ENCODE peak calls at places on chromosomes 16 and 17, in seven cellular contexts. A is dorsolateral prefrontal cortex; E is CD8-positive, alpha-beta T cell; L is A549; Y is AG09309; I is fibroblast of the aortic adventitia; W is ovary. O is an unnamed sample.

GRCh38 chr17:969767-970387 is 9.7 kb downstream of the NXN start:
- DNase-seq in A (no peak), E (no peak), L (no peak), Y (no peak), I (no peak), W (no peak), O (no peak)

GRCh38 chr16:77596243-77596642 is 126.1 kb upstream of the NUDT7 start:
- DNase-seq in A (no peak), E (no peak), L (no peak), Y (peak; percentile 46), I (peak; percentile 87), W (no peak), O (no peak)

GRCh38 chr16:64907844-64908243 is 214.0 kb downstream of the CDH11 start:
- DNase-seq in A (no peak), E (no peak), L (no peak), Y (no peak), I (peak; percentile 55), W (peak; percentile 20), O (no peak)

GRCh38 chr17:12620200-12620720 is 45.4 kb upstream of the MYOCD start:
- DNase-seq in A (no peak), E (no peak), L (peak; percentile 46), Y (no peak), I (no peak), W (no peak), O (no peak)

GRCh38 chr16:56647641-56648431 is 3.9 kb upstream of the MT1B start:
- DNase-seq in A (no peak), E (no peak), L (no peak), Y (no peak), I (no peak), W (no peak), O (no peak)

GRCh38 chr16:48041861-48042435 is 113.8 kb downstream of the ABCC12 start:
- DNase-seq in A (no peak), E (no peak), L (peak; percentile 24), Y (no peak), I (no peak), W (no peak), O (no peak)

GRCh38 chr16:77213542-77214108 is 14.4 kb downstream of the SYCE1L start:
- DNase-seq in A (no peak), E (no peak), L (peak; percentile 93), Y (peak; percentile 60), I (peak; percentile 82), W (no peak), O (no peak)

GRCh38 chr16:4852221-4852872 is 5.1 kb downstream of the UBN1 start:
- DNase-seq in A (no peak), E (no peak), L (peak; percentile 27), Y (no peak), I (peak; percentile 68), W (no peak), O (no peak)

GRCh38 chr17:4935650-4936049 is 3.6 kb downstream of the GP1BA start:
- DNase-seq in A (no peak), E (no peak), L (no peak), Y (no peak), I (no peak), W (no peak), O (no peak)

GRCh38 chr16:69494993-69495392 is 70.6 kb downstream of the CYB5B start:
- DNase-seq in A (no peak), E (peak; percentile 2), L (peak; percentile 45), Y (no peak), I (no peak), W (no peak), O (no peak)

GRCh38 chr16:30771726-30772125 is 9.6 kb downstream of the RNF40 start:
- DNase-seq in A (no peak), E (no peak), L (no peak), Y (no peak), I (no peak), W (no peak), O (no peak)

GRCh38 chr16:88853336-88853941 is 3.3 kb downstream of the GALNS start:
- DNase-seq in A (no peak), E (no peak), L (no peak), Y (no peak), I (no peak), W (no peak), O (no peak)

GRCh38 chr16:694187-694862 is 4.1 kb upstream of the WDR24 start:
- DNase-seq in A (no peak), E (no peak), L (no peak), Y (no peak), I (no peak), W (no peak), O (no peak)

GRCh38 chr17:29111816-29112499 is 68.2 kb downstream of the MYO18A start:
- DNase-seq in A (peak; percentile 84), E (peak; percentile 52), L (peak; percentile 65), Y (no peak), I (peak; percentile 69), W (peak; percentile 53), O (peak; percentile 62)

GRCh38 chr16:64238576-64238975 is 883.3 kb downstream of the CDH11 start:
- DNase-seq in A (no peak), E (no peak), L (no peak), Y (peak; percentile 58), I (peak; percentile 12), W (no peak), O (no peak)

GRCh38 chr17:48259710-48260291 is 152.2 kb downstream of the SNX11 start:
- DNase-seq in A (no peak), E (no peak), L (peak; percentile 87), Y (no peak), I (peak; percentile 58), W (no peak), O (no peak)

GRCh38 chr16:12276631-12277030 is 300.1 kb downstream of the SNX29 start:
- DNase-seq in A (no peak), E (no peak), L (no peak), Y (no peak), I (no peak), W (no peak), O (no peak)

GRCh38 chr17:74499992-74500391 is 31.3 kb downstream of the CD300LB start:
- DNase-seq in A (no peak), E (no peak), L (no peak), Y (no peak), I (no peak), W (no peak), O (no peak)

GRCh38 chr16:19382084-19382801 is 35.4 kb upstream of the TMC5 start:
- DNase-seq in A (no peak), E (no peak), L (no peak), Y (no peak), I (no peak), W (no peak), O (no peak)

GRCh38 chr17:73168667-73169066 is 3.9 kb downstream of the SSTR2 start:
- DNase-seq in A (no peak), E (no peak), L (no peak), Y (no peak), I (no peak), W (no peak), O (no peak)

GRCh38 chr16:68548947-68549346 is 9.9 kb downstream of the ZFP90 start:
- DNase-seq in A (no peak), E (no peak), L (no peak), Y (no peak), I (no peak), W (no peak), O (no peak)

GRCh38 chr16:30567991-30568638 is 3.4 kb downstream of the ZNF688 start:
- DNase-seq in A (no peak), E (no peak), L (peak; percentile 78), Y (peak; percentile 92), I (peak; percentile 76), W (no peak), O (no peak)

GRCh38 chr17:42342242-42343008 is 45.8 kb downstream of the STAT3 start:
- DNase-seq in A (no peak), E (no peak), L (no peak), Y (no peak), I (no peak), W (no peak), O (no peak)

DNA sequence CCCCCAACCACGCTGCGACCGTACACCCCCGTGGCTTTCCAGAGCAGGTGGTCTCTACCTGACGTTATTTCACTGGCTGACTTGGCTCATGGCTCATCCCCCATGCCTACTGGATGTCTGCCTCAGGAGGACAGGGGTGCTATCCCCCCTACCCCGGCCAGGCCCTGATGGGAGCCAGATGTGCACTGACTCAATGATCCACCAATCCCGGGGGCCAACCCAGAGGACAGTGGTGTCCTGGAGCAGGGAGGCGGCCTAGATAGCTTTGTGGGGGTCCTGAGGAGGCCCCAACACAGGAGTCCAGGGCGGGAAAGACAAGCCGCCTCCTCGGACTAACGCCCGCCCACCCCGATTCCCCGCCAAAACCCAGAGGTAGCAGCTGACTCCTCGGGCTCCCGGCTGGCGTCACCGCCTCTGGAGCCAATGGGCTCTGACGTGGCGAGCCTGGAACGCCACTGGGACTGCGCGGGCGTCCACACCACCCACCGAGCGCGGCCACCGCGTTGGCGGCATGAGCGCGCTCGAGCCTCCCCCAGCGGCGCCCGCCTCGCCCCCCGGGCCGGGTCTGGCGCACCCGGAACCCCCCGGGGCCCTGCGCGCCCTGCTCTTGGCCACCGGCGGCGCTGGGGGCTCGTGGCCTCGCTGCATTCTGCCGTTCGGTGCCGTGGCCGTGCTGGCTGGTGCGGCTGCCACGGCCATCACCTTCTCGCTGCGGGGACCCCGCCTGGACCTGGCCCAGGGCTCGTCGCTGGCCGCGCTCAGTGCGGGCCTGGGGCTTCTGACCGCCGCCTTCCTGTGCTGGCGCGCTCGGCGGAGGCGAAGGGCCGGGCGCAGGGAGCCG is 3.6 kb upstream of the NTN3 start:
- DNase-seq in A (peak; percentile 84), E (no peak), L (peak; percentile 60), Y (no peak), I (peak; percentile 71), W (peak; percentile 68), O (no peak)
- TF ChIP-seq CTCF in A (no peak), E (no peak), L (no peak), Y (no peak), I (peak; percentile 7), W (no peak), O (no peak)

DNA sequence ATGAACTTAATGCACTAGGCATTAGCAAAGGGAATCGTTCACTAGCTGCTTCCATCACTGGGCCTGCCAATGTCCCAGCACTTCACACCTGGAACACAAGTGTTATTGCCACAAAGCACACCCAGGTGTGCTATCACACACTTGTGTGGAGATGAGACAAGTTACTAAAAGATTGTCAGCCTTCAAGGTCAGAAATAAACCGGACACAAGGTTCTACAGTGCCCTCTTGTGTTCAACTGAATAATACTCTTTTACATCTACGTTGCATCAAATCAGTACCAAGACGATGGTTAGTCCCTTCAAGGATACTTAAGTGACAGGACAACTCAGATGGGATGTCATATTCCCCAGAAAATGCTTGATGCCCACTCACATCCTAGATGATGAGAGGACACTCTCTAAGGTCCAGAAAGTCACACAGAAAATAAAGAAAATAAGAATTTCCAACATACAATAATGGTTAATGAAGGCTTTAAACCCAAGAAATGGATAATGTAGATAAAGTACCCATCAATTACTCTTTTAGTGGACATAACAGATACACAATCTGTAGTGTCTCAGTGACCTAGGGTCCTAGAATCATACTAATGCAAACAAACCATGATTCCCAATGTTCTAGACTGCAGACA is 16.4 kb upstream of the GLG1 start:
- DNase-seq in A (no peak), E (no peak), L (peak; percentile 68), Y (no peak), I (peak; percentile 68), W (no peak), O (no peak)
- TF ChIP-seq CTCF in A (peak; percentile 62), E (peak; percentile 65), L (peak; percentile 79), Y (peak; percentile 57), I (peak; percentile 53), W (peak; percentile 21), O (no peak)

GRCh38 chr16:46974352-46974751 is 878 bp upstream of the DNAJA2 start:
- DNase-seq in A (no peak), E (no peak), L (peak; percentile 47), Y (no peak), I (peak; percentile 9), W (no peak), O (no peak)
- TF ChIP-seq CTCF in A (no peak), E (no peak), L (no peak), Y (no peak), I (peak; percentile 9), W (no peak), O (no peak)

GRCh38 chr16:53692146-53692545 is 11.5 kb downstream of the RPGRIP1L start:
- DNase-seq in A (no peak), E (no peak), L (peak; percentile 67), Y (no peak), I (no peak), W (no peak), O (no peak)
- TF ChIP-seq CTCF in A (no peak), E (no peak), L (peak; percentile 74), Y (no peak), I (no peak), W (no peak), O (no peak)